ENCODE peak calls at places on chromosomes 12 and 14, in eight cellular contexts. One of them, this sample, is unnamed.

GRCh38 chr12:64695550-64695949 is 63.7 kb downstream of the GNS start:
- DNase-seq in RWPE2: no peak
- DNase-seq in DMS153: no peak
- DNase-seq in activated naive CD4-positive, alpha-beta T cell treated with anti-CD3 and anti-CD28 coated beads for 36 hours: no peak
- DNase-seq in NCI-H774: no peak
- DNase-seq in fibroblast of pulmonary artery: no peak
- DNase-seq in stomach: no peak
- DNase-seq in NCI-H2081: no peak
- DNase-seq in this sample: no peak

GRCh38 chr12:64781374-64782029 is 22.3 kb upstream of the GNS start:
- DNase-seq in RWPE2: no peak
- DNase-seq in NCI-H2081: peak
- DNase-seq in fibroblast of pulmonary artery: no peak
- DNase-seq in activated naive CD4-positive, alpha-beta T cell treated with anti-CD3 and anti-CD28 coated beads for 36 hours: no peak
- DNase-seq in DMS153: peak
- DNase-seq in NCI-H774: no peak
- DNase-seq in stomach: peak
- DNase-seq in this sample: no peak

GRCh38 chr12:51887476-51888315 is at the start of gene ANKRD33:
- DNase-seq in RWPE2: peak
- DNase-seq in DMS153: no peak
- DNase-seq in stomach: peak
- DNase-seq in NCI-H2081: no peak
- DNase-seq in activated naive CD4-positive, alpha-beta T cell treated with anti-CD3 and anti-CD28 coated beads for 36 hours: no peak
- DNase-seq in NCI-H774: no peak
- DNase-seq in fibroblast of pulmonary artery: no peak
- DNase-seq in this sample: no peak

GRCh38 chr12:71771069-71771468 is 16.4 kb downstream of the RAB21 start:
- DNase-seq in NCI-H2081: no peak
- DNase-seq in DMS153: no peak
- DNase-seq in NCI-H774: no peak
- DNase-seq in RWPE2: no peak
- DNase-seq in activated naive CD4-positive, alpha-beta T cell treated with anti-CD3 and anti-CD28 coated beads for 36 hours: no peak
- DNase-seq in stomach: no peak
- DNase-seq in fibroblast of pulmonary artery: no peak
- DNase-seq in this sample: no peak

GRCh38 chr14:105474478-105475268 is at the start of gene CRIP2:
- DNase-seq in stomach: no peak
- DNase-seq in NCI-H2081: peak
- DNase-seq in NCI-H774: peak
- DNase-seq in fibroblast of pulmonary artery: peak
- DNase-seq in RWPE2: no peak
- DNase-seq in DMS153: no peak
- DNase-seq in activated naive CD4-positive, alpha-beta T cell treated with anti-CD3 and anti-CD28 coated beads for 36 hours: no peak
- DNase-seq in this sample: no peak

GRCh38 chr12:130391186-130391585 is 53.5 kb downstream of the PIWIL1 start:
- DNase-seq in NCI-H774: no peak
- DNase-seq in fibroblast of pulmonary artery: no peak
- DNase-seq in stomach: no peak
- DNase-seq in RWPE2: no peak
- DNase-seq in activated naive CD4-positive, alpha-beta T cell treated with anti-CD3 and anti-CD28 coated beads for 36 hours: no peak
- DNase-seq in DMS153: no peak
- DNase-seq in NCI-H2081: no peak
- DNase-seq in this sample: no peak

GRCh38 chr12:19287302-19287701 is 152.0 kb upstream of the AEBP2 start:
- DNase-seq in NCI-H774: no peak
- DNase-seq in DMS153: no peak
- DNase-seq in activated naive CD4-positive, alpha-beta T cell treated with anti-CD3 and anti-CD28 coated beads for 36 hours: no peak
- DNase-seq in RWPE2: no peak
- DNase-seq in fibroblast of pulmonary artery: peak
- DNase-seq in stomach: no peak
- DNase-seq in NCI-H2081: no peak
- DNase-seq in this sample: no peak

GRCh38 chr12:1797011-1797901 is 23.1 kb upstream of the LRTM2 start:
- DNase-seq in RWPE2: peak
- DNase-seq in activated naive CD4-positive, alpha-beta T cell treated with anti-CD3 and anti-CD28 coated beads for 36 hours: peak
- DNase-seq in fibroblast of pulmonary artery: no peak
- DNase-seq in stomach: peak
- DNase-seq in NCI-H2081: no peak
- DNase-seq in DMS153: no peak
- DNase-seq in NCI-H774: peak
- DNase-seq in this sample: no peak

GRCh38 chr12:32248594-32249140 is 142.0 kb downstream of the BICD1 start:
- DNase-seq in fibroblast of pulmonary artery: no peak
- DNase-seq in RWPE2: no peak
- DNase-seq in stomach: no peak
- DNase-seq in NCI-H774: no peak
- DNase-seq in DMS153: no peak
- DNase-seq in activated naive CD4-positive, alpha-beta T cell treated with anti-CD3 and anti-CD28 coated beads for 36 hours: no peak
- DNase-seq in NCI-H2081: no peak
- DNase-seq in this sample: peak

GRCh38 chr14:99094901-99095300 is 177.1 kb downstream of the BCL11B start:
- DNase-seq in RWPE2: no peak
- DNase-seq in NCI-H2081: no peak
- DNase-seq in NCI-H774: no peak
- DNase-seq in stomach: no peak
- DNase-seq in DMS153: no peak
- DNase-seq in fibroblast of pulmonary artery: no peak
- DNase-seq in activated naive CD4-positive, alpha-beta T cell treated with anti-CD3 and anti-CD28 coated beads for 36 hours: no peak
- DNase-seq in this sample: no peak

GRCh38 chr12:53676715-53677611 is 1.1 kb upstream of the ATP5MC2 start:
- DNase-seq in stomach: peak
- DNase-seq in RWPE2: no peak
- DNase-seq in DMS153: no peak
- DNase-seq in NCI-H2081: no peak
- DNase-seq in fibroblast of pulmonary artery: peak
- DNase-seq in activated naive CD4-positive, alpha-beta T cell treated with anti-CD3 and anti-CD28 coated beads for 36 hours: peak
- DNase-seq in NCI-H774: no peak
- DNase-seq in this sample: peak

GRCh38 chr14:65239143-65239672 is 136.9 kb upstream of the MAX start:
- DNase-seq in stomach: no peak
- DNase-seq in NCI-H774: no peak
- DNase-seq in RWPE2: no peak
- DNase-seq in DMS153: no peak
- DNase-seq in activated naive CD4-positive, alpha-beta T cell treated with anti-CD3 and anti-CD28 coated beads for 36 hours: no peak
- DNase-seq in NCI-H2081: no peak
- DNase-seq in fibroblast of pulmonary artery: peak
- DNase-seq in this sample: no peak